ENCODE peak calls at places on chromosomes 4 and X, in four cellular contexts. N, E, O and D are unnamed samples.

GRCh38 chrX:80765226-80765625 is 44.5 kb downstream of the BRWD3 start:
- DNase-seq in N (no peak), E (peak), O (no peak), D (peak)

GRCh38 chr4:128600410-128600809 is 209.1 kb upstream of the JADE1 start:
- DNase-seq in N (no peak), E (no peak), O (no peak), D (no peak)

GRCh38 chr4:26263165-26263564 is 57.6 kb upstream of the RBPJ start:
- DNase-seq in N (no peak), E (no peak), O (no peak), D (no peak)

GRCh38 chr4:55921093-55921492 is 27.7 kb upstream of the CEP135 start:
- DNase-seq in N (no peak), E (no peak), O (no peak), D (no peak)

GRCh38 chr4:3031357-3032064 is 42.8 kb downstream of the HTT-AS start:
- DNase-seq in N (no peak), E (no peak), O (no peak), D (no peak)

GRCh38 chrX:53089224-53089842 is 4.6 kb upstream of the KANTR start:
- DNase-seq in N (peak), E (no peak), O (no peak), D (peak)

GRCh38 chr4:104490096-104490769 is 4.5 kb downstream of the CXXC4 start:
- DNase-seq in N (peak), E (no peak), O (no peak), D (peak)

GRCh38 chr4:121072836-121073362 is 564 bp upstream of the NDNF start:
- DNase-seq in N (peak), E (no peak), O (no peak), D (no peak)

GRCh38 chr4:31241504-31241903 is 521.3 kb downstream of the PCDH7 start:
- DNase-seq in N (no peak), E (no peak), O (no peak), D (no peak)

GRCh38 chrX:107389726-107390125 is 59.7 kb upstream of the FRMPD3 start:
- DNase-seq in N (no peak), E (no peak), O (no peak), D (no peak)

GRCh38 chr4:13530823-13531608 is 13.3 kb downstream of the NKX3-2 start:
- DNase-seq in N (no peak), E (no peak), O (no peak), D (no peak)

GRCh38 chr4:185542626-185543336 is 7.5 kb upstream of the PDLIM3 start:
- DNase-seq in N (no peak), E (no peak), O (no peak), D (no peak)

GRCh38 chrX:106899841-106900240 is 3.3 kb downstream of the RIPPLY1 start:
- DNase-seq in N (no peak), E (no peak), O (no peak), D (no peak)

GRCh38 chr4:57668621-57669020 is 558.4 kb upstream of the IGFBP7 start:
- DNase-seq in N (no peak), E (no peak), O (no peak), D (no peak)

GRCh38 chr4:28621541-28621940 is 1760.9 kb downstream of the STIM2 start:
- DNase-seq in N (no peak), E (no peak), O (no peak), D (no peak)

GRCh38 chr4:53925050-53925605 is 139.3 kb downstream of the CHIC2 start:
- DNase-seq in N (no peak), E (no peak), O (no peak), D (no peak)

GRCh38 chr4:137651128-137651527 is 118.8 kb upstream of the PCDH18 start:
- DNase-seq in N (no peak), E (no peak), O (no peak), D (peak)

GRCh38 chrX:30141966-30142365 is 73.4 kb upstream of the MAGEB2 start:
- DNase-seq in N (no peak), E (no peak), O (no peak), D (peak)

GRCh38 chr4:18391370-18391728 is 369.8 kb upstream of the LCORL start:
- DNase-seq in N (no peak), E (no peak), O (no peak), D (no peak)